ENCODE peak calls at places on chromosomes 12 and 14, in five cellular contexts. Q, M, Y, F and A are unnamed samples.

GRCh38 chr12:7376196-7376595 is 67.8 kb downstream of the CD163L1 start:
- DNase-seq in Q (no peak), M (no peak), F (no peak), Y (no peak), A (no peak)

GRCh38 chr12:51028811-51029146 is 2.6 kb upstream of the SLC11A2 start:
- DNase-seq in Q (no peak), Y (no peak), M (no peak), F (no peak), A (no peak)

GRCh38 chr14:23544511-23545447 is 6.8 kb downstream of the ZFHX2 start:
- DNase-seq in Q (peak), Y (no peak), F (no peak), M (no peak), A (no peak)

GRCh38 chr12:98509063-98509462 is 6.3 kb upstream of the TMPO start:
- DNase-seq in Y (no peak), Q (no peak), F (no peak), M (no peak), A (no peak)

GRCh38 chr12:48454675-48455074 is 17.7 kb upstream of the ANP32D start:
- DNase-seq in Q (no peak), Y (no peak), F (no peak), M (no peak), A (peak)

GRCh38 chr12:49331360-49332222 is 5.4 kb downstream of the C1QL4 start:
- DNase-seq in M (no peak), Y (peak), F (peak), Q (peak), A (no peak)

GRCh38 chr12:21561158-21561557 is 35.1 kb downstream of the SPX start:
- DNase-seq in Q (no peak), M (no peak), F (no peak), Y (no peak), A (no peak)

GRCh38 chr14:96698846-96699543 is 98.2 kb upstream of the VRK1 start:
- DNase-seq in F (no peak), Y (no peak), M (peak), Q (no peak), A (peak)

GRCh38 chr14:91417983-91418386 is 365 bp upstream of the CCDC88C start:
- DNase-seq in Y (no peak), Q (no peak), F (peak), M (peak), A (no peak)

GRCh38 chr14:90105756-90106155 is 44.0 kb downstream of the KCNK13 start:
- DNase-seq in M (no peak), Y (no peak), F (no peak), Q (no peak), A (no peak)

GRCh38 chr14:84036863-84037262 is 1493.1 kb upstream of the FLRT2 start:
- DNase-seq in F (no peak), M (peak), Q (no peak), Y (peak), A (no peak)

GRCh38 chr14:103354141-103354540 is 20.1 kb downstream of the EIF5 start:
- DNase-seq in F (no peak), Q (no peak), Y (no peak), M (no peak), A (no peak)

GRCh38 chr14:24171422-24172260 is at the start of gene REC8:
- DNase-seq in Y (peak), F (peak), M (no peak), Q (peak), A (peak)

GRCh38 chr12:89413234-89413633 is 60.9 kb upstream of the DUSP6 start:
- DNase-seq in Q (no peak), M (no peak), F (no peak), Y (no peak), A (no peak)

GRCh38 chr12:47832263-47832933 is 12.7 kb upstream of the HDAC7 start:
- DNase-seq in Y (no peak), Q (no peak), M (peak), F (no peak), A (no peak)

GRCh38 chr12:1284611-1285010 is 293.6 kb downstream of the ERC1 start:
- DNase-seq in F (no peak), Q (no peak), M (peak), Y (no peak), A (no peak)

GRCh38 chr14:99899578-99900178 is 106.5 kb downstream of the EML1 start:
- DNase-seq in Q (no peak), M (no peak), F (no peak), Y (peak), A (no peak)

GRCh38 chr14:64875350-64875749 is 4.4 kb downstream of the SPTB start:
- DNase-seq in M (no peak), Q (no peak), Y (no peak), F (no peak), A (no peak)

GRCh38 chr12:9319044-9319841 is 111.0 kb upstream of the PZP start:
- DNase-seq in F (no peak), M (no peak), Q (no peak), Y (no peak), A (no peak)

GRCh38 chr12:122182887-122183587 is at the start of gene LRRC43:
- DNase-seq in Q (no peak), F (peak), Y (no peak), M (no peak), A (no peak)

GRCh38 chr14:72517736-72518135 is 376.2 kb downstream of the DPF3 start:
- DNase-seq in Y (no peak), F (no peak), M (no peak), Q (no peak), A (no peak)

DNA sequence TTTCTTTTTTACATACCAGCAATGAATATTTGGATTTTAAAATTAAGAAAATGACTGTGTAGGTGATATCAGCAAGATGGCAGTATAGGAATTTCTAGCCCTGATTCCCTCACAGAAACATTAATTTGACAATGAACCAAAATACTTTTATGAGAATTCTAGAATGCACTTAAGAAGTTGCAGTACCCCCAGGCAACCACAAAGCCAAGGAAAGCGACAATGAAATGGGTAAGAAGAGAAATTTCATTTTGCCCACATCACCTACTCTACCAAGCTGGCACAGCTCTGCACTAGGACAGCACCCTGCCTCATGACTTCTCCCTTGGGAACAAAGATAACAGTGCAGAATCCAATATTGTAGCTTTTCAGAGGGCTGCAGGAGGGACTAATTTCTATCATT is 6.6 kb downstream of the OR9K2 start:
- DNase-seq in Q (no peak), M (no peak), Y (no peak), F (no peak), A (no peak)
- TF ChIP-seq CTCF in Q (no peak), M (peak), Y (peak), F (no peak), A (peak)

GRCh38 chr12:46649433-46649832 is 176.4 kb downstream of the SLC38A4 start:
- DNase-seq in M (no peak), F (no peak), Y (no peak), Q (no peak), A (no peak)
- H3K4me3 ChIP-seq in M (no peak), F (no peak), Y (no peak), Q (no peak), A (no peak)

DNA sequence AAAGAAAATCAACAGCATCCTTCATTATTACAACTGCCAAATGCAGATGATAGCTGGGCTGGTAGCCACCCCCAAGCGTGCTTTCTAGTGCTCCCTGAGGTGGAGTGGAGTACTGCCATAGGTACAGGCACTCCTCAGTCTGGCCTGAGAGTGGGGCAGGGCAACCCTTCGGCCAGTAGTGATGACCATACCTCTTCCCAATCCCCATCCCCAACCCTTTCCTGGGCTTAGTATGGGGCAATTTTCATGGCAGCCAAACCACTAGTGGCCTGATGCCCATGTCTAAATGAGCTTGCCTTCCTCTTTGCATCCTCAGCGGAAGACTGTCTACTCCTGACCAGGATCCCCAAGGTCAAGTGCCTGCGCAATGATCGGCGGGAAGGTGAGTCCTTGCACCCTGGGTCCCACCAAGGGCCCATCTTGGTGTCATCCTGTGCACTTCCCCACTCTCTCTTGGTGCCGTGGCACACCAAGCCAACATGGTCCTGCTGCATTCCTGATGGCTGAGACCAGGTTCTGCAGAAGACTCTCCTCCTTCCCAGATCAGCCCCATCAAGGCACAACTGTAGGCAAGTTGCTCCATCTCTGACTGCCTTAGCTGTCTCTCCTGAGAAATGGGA is 65.8 kb downstream of the GALNT16 start:
- DNase-seq in Q (peak), M (no peak), F (peak), Y (no peak), A (no peak)
- TF ChIP-seq CTCF in Q (no peak), M (peak), F (no peak), Y (peak), A (peak)

DNA sequence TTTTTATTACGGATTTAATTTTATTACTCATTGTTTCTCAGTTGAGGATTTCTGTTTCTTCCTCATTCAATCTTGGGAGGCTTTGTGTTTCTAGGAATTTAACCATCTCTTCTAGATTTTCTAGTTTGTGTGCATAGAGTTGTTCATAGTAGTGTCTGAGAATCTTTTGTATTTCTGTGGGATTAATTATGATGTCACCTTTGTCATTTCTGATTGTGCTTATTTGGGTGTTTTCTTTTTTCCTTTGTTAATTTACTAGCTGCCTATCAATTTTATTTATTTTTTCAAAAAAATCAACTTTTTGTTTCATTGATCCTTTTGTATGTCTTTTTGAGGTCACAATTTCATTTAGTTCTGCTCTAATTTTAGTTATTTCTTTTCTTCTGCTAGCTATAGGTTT is 75.9 kb downstream of the IFNG-AS1 start:
- DNase-seq in Q (no peak), Y (no peak), M (no peak), F (no peak), A (no peak)
- H3K4me3 ChIP-seq in Q (no peak), Y (no peak), M (no peak), F (no peak), A (no peak)

GRCh38 chr12:11962795-11963347 is 107.9 kb upstream of the BCL2L14 start:
- DNase-seq in M (no peak), Y (no peak), Q (no peak), F (no peak), A (no peak)
- TF ChIP-seq CTCF in M (no peak), Y (no peak), Q (no peak), F (no peak), A (no peak)

DNA sequence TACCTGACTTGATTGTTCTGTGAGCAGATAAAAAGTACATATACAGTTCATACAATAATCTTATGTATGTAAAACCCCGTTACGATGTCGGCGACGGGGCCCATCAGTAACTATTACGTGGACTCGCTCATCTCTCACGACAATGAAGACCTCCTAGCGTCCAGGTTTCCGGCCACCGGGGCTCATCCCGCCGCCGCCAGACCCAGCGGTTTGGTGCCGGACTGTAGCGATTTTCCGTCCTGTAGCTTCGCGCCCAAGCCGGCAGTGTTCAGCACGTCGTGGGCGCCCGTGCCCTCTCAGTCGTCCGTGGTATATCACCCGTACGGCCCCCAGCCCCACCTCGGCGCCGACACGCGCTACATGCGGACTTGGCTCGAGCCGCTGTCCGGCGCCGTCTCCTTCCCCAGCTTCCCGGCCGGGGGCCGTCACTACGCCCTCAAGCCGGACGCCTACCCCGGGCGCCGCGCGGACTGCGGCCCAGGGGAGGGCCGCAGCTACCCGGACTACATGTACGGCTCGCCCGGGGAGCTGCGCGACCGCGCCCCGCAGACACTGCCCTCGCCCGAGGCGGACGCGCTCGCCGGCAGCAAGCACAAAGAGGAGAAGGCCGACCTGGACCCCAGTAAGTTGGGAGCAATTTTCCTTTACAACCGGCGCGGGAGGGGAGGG is at the start of gene HOXC9:
- DNase-seq in F (no peak), M (no peak), Q (no peak), Y (no peak), A (no peak)
- H3K4me3 ChIP-seq in F (no peak), M (no peak), Q (peak), Y (no peak), A (peak)

GRCh38 chr12:55925870-55926737 is 1.6 kb downstream of the PYM1 start:
- DNase-seq in F (no peak), M (peak), Q (no peak), Y (no peak), A (no peak)

GRCh38 chr12:55927588-55928502 is at the start of gene PYM1:
- DNase-seq in M (peak), F (peak), Y (no peak), Q (peak), A (peak)

GRCh38 chr12:55925371-55925770 is 2.3 kb downstream of the PYM1 start:
- DNase-seq in Q (no peak), F (no peak), M (no peak), Y (no peak), A (no peak)

GRCh38 chr12:55929306-55929791 is 1.6 kb upstream of the DGKA start:
- DNase-seq in F (no peak), Q (no peak), Y (no peak), M (peak), A (peak)

DNA sequence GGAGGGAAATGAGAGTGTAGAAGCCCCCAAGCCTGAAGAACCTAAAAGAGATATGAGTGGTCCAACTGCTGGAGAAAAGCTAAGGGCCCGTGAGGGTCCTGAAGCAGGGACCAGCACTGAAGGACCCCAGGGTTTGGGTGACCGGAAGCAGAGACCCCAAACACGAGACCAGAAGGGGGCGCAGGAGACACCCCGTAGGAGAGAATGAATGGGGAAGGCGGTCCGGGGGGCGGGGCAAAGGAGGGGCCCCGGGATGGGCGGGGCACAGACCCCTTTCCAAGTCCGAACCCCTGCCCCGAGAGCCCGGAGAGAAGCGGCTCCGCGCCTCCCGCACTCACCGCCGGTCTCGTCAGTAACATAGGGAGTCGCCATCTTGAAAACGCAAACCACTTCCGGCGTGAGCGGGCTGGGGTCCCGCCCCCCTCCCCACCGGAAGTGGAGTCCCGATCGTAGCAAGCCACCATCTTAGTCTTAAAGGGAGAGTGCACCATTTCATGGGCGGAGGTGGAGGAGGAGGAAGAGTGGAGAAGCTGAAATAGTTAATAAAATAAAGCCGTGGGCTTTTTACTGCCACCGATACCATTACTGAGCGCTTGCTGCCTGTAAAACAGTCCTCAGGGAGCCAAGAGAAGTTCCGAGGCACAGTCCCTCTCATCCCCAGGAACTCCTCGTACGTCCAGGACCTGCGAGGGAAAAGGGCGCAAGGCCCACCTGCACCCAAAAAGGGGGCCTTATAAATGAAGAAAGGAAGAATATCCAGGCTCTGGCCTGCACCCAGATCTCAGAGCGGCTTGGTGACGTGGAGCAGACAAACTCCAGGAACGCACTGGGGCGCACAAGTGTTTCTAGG is 731 bp downstream of the PYM1 start:
- DNase-seq in Y (peak), Q (peak), F (peak), M (peak), A (peak)
- TF ChIP-seq CTCF in Y (peak), Q (peak), F (peak), M (peak), A (peak)

GRCh38 chr14:94320243-94320642 is 2.9 kb downstream of the SERPINA6 start:
- DNase-seq in Y (no peak), M (no peak), Q (no peak), F (no peak), A (no peak)

GRCh38 chr14:94322648-94323570 is at the start of gene SERPINA6:
- DNase-seq in F (peak), M (no peak), Y (peak), Q (no peak), A (no peak)

GRCh38 chr14:94317259-94317658 is 5.9 kb downstream of the SERPINA6 start:
- DNase-seq in M (no peak), F (no peak), Y (no peak), Q (peak), A (no peak)

GRCh38 chr14:94316692-94317091 is 6.4 kb downstream of the SERPINA6 start:
- DNase-seq in F (no peak), M (no peak), Y (no peak), Q (no peak), A (no peak)

GRCh38 chr14:94321421-94322271 is 1.5 kb downstream of the SERPINA6 start:
- DNase-seq in Y (no peak), F (no peak), M (no peak), Q (no peak), A (no peak)
- H3K4me3 ChIP-seq in Y (no peak), F (no peak), M (no peak), Q (no peak), A (no peak)